ENCODE peak calls at places on chromosomes 11 and 22, in eight cellular contexts. One of them, this sample, is unnamed.
A peak's percentile ranks its signal among the peaks of the same experiment; 100 is the strongest.

GRCh38 chr11:18452927-18453326 is 2.7 kb upstream of the LDHAL6A start:
- DNase-seq in A549: no peak
- DNase-seq in SK-N-SH: no peak
- DNase-seq in HepG2: no peak
- DNase-seq in HCT116: no peak
- DNase-seq in IMR-90: peak; percentile 41
- DNase-seq in K562: no peak
- DNase-seq in GM12878: no peak
- DNase-seq in this sample: no peak

GRCh38 chr11:127412234-127412633 is 411.7 kb upstream of the KIRREL3 start:
- DNase-seq in A549: no peak
- DNase-seq in SK-N-SH: no peak
- DNase-seq in HepG2: no peak
- DNase-seq in HCT116: no peak
- DNase-seq in IMR-90: no peak
- DNase-seq in K562: no peak
- DNase-seq in GM12878: no peak
- DNase-seq in this sample: no peak

GRCh38 chr11:117824571-117825537 is at the start of gene FXYD2:
- DNase-seq in A549: no peak
- DNase-seq in SK-N-SH: no peak
- DNase-seq in HepG2: no peak
- DNase-seq in HCT116: no peak
- DNase-seq in IMR-90: no peak
- DNase-seq in K562: no peak
- DNase-seq in GM12878: no peak
- DNase-seq in this sample: no peak

GRCh38 chr22:20552450-20552894 is 45.1 kb downstream of the MED15 start:
- DNase-seq in A549: no peak
- DNase-seq in SK-N-SH: no peak
- DNase-seq in HepG2: peak; percentile 67
- DNase-seq in HCT116: no peak
- DNase-seq in IMR-90: peak; percentile 42
- DNase-seq in K562: no peak
- DNase-seq in GM12878: no peak
- DNase-seq in this sample: no peak

GRCh38 chr11:91664521-91664920 is 560.1 kb upstream of the FAT3 start:
- DNase-seq in A549: peak; percentile 4
- DNase-seq in SK-N-SH: no peak
- DNase-seq in HepG2: no peak
- DNase-seq in HCT116: no peak
- DNase-seq in IMR-90: no peak
- DNase-seq in K562: no peak
- DNase-seq in GM12878: no peak
- DNase-seq in this sample: no peak

GRCh38 chr11:83722392-83722791 is 436.2 kb upstream of the CCDC90B start:
- DNase-seq in A549: no peak
- DNase-seq in SK-N-SH: no peak
- DNase-seq in HepG2: no peak
- DNase-seq in HCT116: no peak
- DNase-seq in IMR-90: no peak
- DNase-seq in K562: no peak
- DNase-seq in GM12878: no peak
- DNase-seq in this sample: no peak

GRCh38 chr11:117438371-117439000 is 110.8 kb downstream of the CEP164 start:
- DNase-seq in A549: no peak
- DNase-seq in SK-N-SH: no peak
- DNase-seq in HepG2: no peak
- DNase-seq in HCT116: no peak
- DNase-seq in IMR-90: peak; percentile 26
- DNase-seq in K562: no peak
- DNase-seq in GM12878: no peak
- DNase-seq in this sample: no peak

GRCh38 chr11:12287009-12287373 is 90.4 kb upstream of the PARVA start:
- DNase-seq in A549: peak; percentile 87
- DNase-seq in SK-N-SH: peak; percentile 7
- DNase-seq in HepG2: peak; percentile 36
- DNase-seq in HCT116: peak; percentile 47
- DNase-seq in IMR-90: peak; percentile 96
- DNase-seq in K562: no peak
- DNase-seq in GM12878: no peak
- DNase-seq in this sample: peak; percentile 31

GRCh38 chr22:19358195-19358594 is 66.7 kb upstream of the CLTCL1 start:
- DNase-seq in A549: no peak
- DNase-seq in SK-N-SH: no peak
- DNase-seq in HepG2: no peak
- DNase-seq in HCT116: no peak
- DNase-seq in IMR-90: no peak
- DNase-seq in K562: no peak
- DNase-seq in GM12878: no peak
- DNase-seq in this sample: no peak

GRCh38 chr11:78318733-78319132 is 98.9 kb downstream of the GAB2 start:
- DNase-seq in A549: no peak
- DNase-seq in SK-N-SH: peak; percentile 60
- DNase-seq in HepG2: no peak
- DNase-seq in HCT116: no peak
- DNase-seq in IMR-90: no peak
- DNase-seq in K562: no peak
- DNase-seq in GM12878: no peak
- DNase-seq in this sample: no peak

GRCh38 chr11:33280402-33280801 is 23.2 kb downstream of the HIPK3 start:
- DNase-seq in A549: no peak
- DNase-seq in SK-N-SH: no peak
- DNase-seq in HepG2: no peak
- DNase-seq in HCT116: no peak
- DNase-seq in IMR-90: no peak
- DNase-seq in K562: no peak
- DNase-seq in GM12878: no peak
- DNase-seq in this sample: no peak

GRCh38 chr22:42425337-42425988 is 6.7 kb downstream of the NFAM1 start:
- DNase-seq in A549: no peak
- DNase-seq in SK-N-SH: no peak
- DNase-seq in HepG2: no peak
- DNase-seq in HCT116: no peak
- DNase-seq in IMR-90: no peak
- DNase-seq in K562: no peak
- DNase-seq in GM12878: no peak
- DNase-seq in this sample: no peak

GRCh38 chr11:33691051-33691864 is 9.4 kb downstream of the C11orf91 start:
- DNase-seq in A549: peak; percentile 31
- DNase-seq in SK-N-SH: no peak
- DNase-seq in HepG2: peak; percentile 78
- DNase-seq in HCT116: peak; percentile 59
- DNase-seq in IMR-90: no peak
- DNase-seq in K562: no peak
- DNase-seq in GM12878: no peak
- DNase-seq in this sample: no peak

GRCh38 chr22:44455151-44455962 is 42.7 kb downstream of the RTL6 start:
- DNase-seq in A549: no peak
- DNase-seq in SK-N-SH: no peak
- DNase-seq in HepG2: no peak
- DNase-seq in HCT116: no peak
- DNase-seq in IMR-90: no peak
- DNase-seq in K562: no peak
- DNase-seq in GM12878: no peak
- DNase-seq in this sample: no peak

GRCh38 chr11:61880454-61880853 is 10.9 kb downstream of the FADS3 start:
- DNase-seq in A549: no peak
- DNase-seq in SK-N-SH: no peak
- DNase-seq in HepG2: no peak
- DNase-seq in HCT116: no peak
- DNase-seq in IMR-90: no peak
- DNase-seq in K562: no peak
- DNase-seq in GM12878: no peak
- DNase-seq in this sample: no peak

GRCh38 chr22:20741634-20742581 is 32.0 kb upstream of the SERPIND1 start:
- DNase-seq in A549: peak; percentile 32
- DNase-seq in SK-N-SH: peak; percentile 66
- DNase-seq in HepG2: peak; percentile 44
- DNase-seq in HCT116: peak; percentile 18
- DNase-seq in IMR-90: peak; percentile 13
- DNase-seq in K562: peak; percentile 93
- DNase-seq in GM12878: no peak
- DNase-seq in this sample: peak; percentile 76

GRCh38 chr22:29933619-29934018 is 50.6 kb downstream of the MTMR3 start:
- DNase-seq in A549: no peak
- DNase-seq in SK-N-SH: no peak
- DNase-seq in HepG2: no peak
- DNase-seq in HCT116: no peak
- DNase-seq in IMR-90: no peak
- DNase-seq in K562: no peak
- DNase-seq in GM12878: no peak
- DNase-seq in this sample: no peak

GRCh38 chr11:33179431-33179830 is 18.2 kb upstream of the CSTF3 start:
- DNase-seq in A549: no peak
- DNase-seq in SK-N-SH: no peak
- DNase-seq in HepG2: no peak
- DNase-seq in HCT116: no peak
- DNase-seq in IMR-90: no peak
- DNase-seq in K562: no peak
- DNase-seq in GM12878: no peak
- DNase-seq in this sample: no peak

GRCh38 chr11:65651589-65652510 is 10.9 kb downstream of the RELA start:
- DNase-seq in A549: no peak
- DNase-seq in SK-N-SH: no peak
- DNase-seq in HepG2: no peak
- DNase-seq in HCT116: no peak
- DNase-seq in IMR-90: peak; percentile 38
- DNase-seq in K562: peak; percentile 31
- DNase-seq in GM12878: no peak
- DNase-seq in this sample: no peak

GRCh38 chr22:22787805-22788459 is 99.7 kb upstream of the IGLL5 start:
- DNase-seq in A549: peak; percentile 39
- DNase-seq in SK-N-SH: peak; percentile 66
- DNase-seq in HepG2: peak; percentile 30
- DNase-seq in HCT116: peak; percentile 44
- DNase-seq in IMR-90: peak; percentile 28
- DNase-seq in K562: peak; percentile 100
- DNase-seq in GM12878: no peak
- DNase-seq in this sample: no peak

GRCh38 chr11:9568854-9569587 is 4.4 kb upstream of the WEE1 start:
- DNase-seq in A549: peak; percentile 50
- DNase-seq in SK-N-SH: peak; percentile 44
- DNase-seq in HepG2: peak; percentile 97
- DNase-seq in HCT116: peak; percentile 59
- DNase-seq in IMR-90: peak; percentile 89
- DNase-seq in K562: no peak
- DNase-seq in GM12878: no peak
- DNase-seq in this sample: no peak
- TF ChIP-seq RAD21 in A549: no peak
- TF ChIP-seq RAD21 in SK-N-SH: no peak
- TF ChIP-seq RAD21 in HepG2: no peak
- TF ChIP-seq RAD21 in HCT116: no peak
- TF ChIP-seq RAD21 in IMR-90: peak; percentile 13
- TF ChIP-seq RAD21 in K562: no peak
- TF ChIP-seq RAD21 in GM12878: no peak
- TF ChIP-seq RAD21 in this sample: no peak

GRCh38 chr11:100695911-100696310 is 8.8 kb downstream of the ARHGAP42 start:
- DNase-seq in A549: no peak
- DNase-seq in SK-N-SH: no peak
- DNase-seq in HepG2: no peak
- DNase-seq in HCT116: no peak
- DNase-seq in IMR-90: no peak
- DNase-seq in K562: no peak
- DNase-seq in GM12878: no peak
- DNase-seq in this sample: no peak
- TF ChIP-seq RAD21 in A549: no peak
- TF ChIP-seq RAD21 in SK-N-SH: no peak
- TF ChIP-seq RAD21 in HepG2: no peak
- TF ChIP-seq RAD21 in HCT116: no peak
- TF ChIP-seq RAD21 in IMR-90: no peak
- TF ChIP-seq RAD21 in K562: no peak
- TF ChIP-seq RAD21 in GM12878: no peak
- TF ChIP-seq RAD21 in this sample: no peak

DNA sequence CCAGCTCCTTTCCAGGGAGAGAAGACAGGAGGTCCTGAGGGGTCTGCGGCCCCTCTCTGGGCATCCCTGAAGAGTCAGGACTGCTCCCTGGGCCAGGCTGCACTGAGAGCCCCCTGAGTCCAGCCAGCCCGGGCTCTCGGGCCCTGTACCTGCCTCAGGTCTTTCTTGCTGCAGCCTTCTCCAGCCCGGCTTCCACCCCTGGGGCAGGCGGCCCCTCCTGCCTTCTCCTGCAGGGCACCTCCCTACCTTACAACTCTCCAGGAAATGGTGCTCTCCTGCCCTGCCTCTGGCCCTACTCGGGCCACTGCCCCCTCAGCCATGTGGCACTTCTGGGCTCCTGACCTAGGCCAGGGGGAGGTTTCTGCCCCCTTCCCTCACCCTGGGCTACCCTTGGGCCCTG is 251.0 kb downstream of the NXPE2 start:
- DNase-seq in A549: no peak
- DNase-seq in SK-N-SH: no peak
- DNase-seq in HepG2: no peak
- DNase-seq in HCT116: no peak
- DNase-seq in IMR-90: no peak
- DNase-seq in K562: no peak
- DNase-seq in GM12878: no peak
- DNase-seq in this sample: no peak
- TF ChIP-seq RAD21 in A549: no peak
- TF ChIP-seq RAD21 in SK-N-SH: no peak
- TF ChIP-seq RAD21 in HepG2: no peak
- TF ChIP-seq RAD21 in HCT116: no peak
- TF ChIP-seq RAD21 in IMR-90: no peak
- TF ChIP-seq RAD21 in K562: no peak
- TF ChIP-seq RAD21 in GM12878: no peak
- TF ChIP-seq RAD21 in this sample: no peak

GRCh38 chr11:112320668-112321067 is 60.0 kb upstream of the PLET1 start:
- DNase-seq in A549: no peak
- DNase-seq in SK-N-SH: no peak
- DNase-seq in HepG2: peak; percentile 32
- DNase-seq in HCT116: no peak
- DNase-seq in IMR-90: peak; percentile 89
- DNase-seq in K562: no peak
- DNase-seq in GM12878: no peak
- DNase-seq in this sample: no peak
- TF ChIP-seq RAD21 in A549: no peak
- TF ChIP-seq RAD21 in SK-N-SH: no peak
- TF ChIP-seq RAD21 in HepG2: no peak
- TF ChIP-seq RAD21 in HCT116: no peak
- TF ChIP-seq RAD21 in IMR-90: no peak
- TF ChIP-seq RAD21 in K562: no peak
- TF ChIP-seq RAD21 in GM12878: no peak
- TF ChIP-seq RAD21 in this sample: no peak

GRCh38 chr11:57639321-57640067 is 10.2 kb downstream of the YPEL4 start:
- DNase-seq in A549: no peak
- DNase-seq in SK-N-SH: peak; percentile 66
- DNase-seq in HepG2: peak; percentile 58
- DNase-seq in HCT116: no peak
- DNase-seq in IMR-90: peak; percentile 57
- DNase-seq in K562: no peak
- DNase-seq in GM12878: no peak
- DNase-seq in this sample: peak; percentile 97
- TF ChIP-seq RAD21 in A549: no peak
- TF ChIP-seq RAD21 in SK-N-SH: no peak
- TF ChIP-seq RAD21 in HepG2: no peak
- TF ChIP-seq RAD21 in HCT116: no peak
- TF ChIP-seq RAD21 in IMR-90: no peak
- TF ChIP-seq RAD21 in K562: no peak
- TF ChIP-seq RAD21 in GM12878: no peak
- TF ChIP-seq RAD21 in this sample: no peak

This sample was measured in H1.